ENCODE peak calls at places on chromosomes 7 and 10, in four cellular contexts. S is thyroid gland, A is GM12878, O is suprapubic skin. V is an unnamed sample.

GRCh38 chr7:151000886-151001495 is 10.2 kb downstream of the NOS3 start:
- DNase-seq in A (no peak), O (no peak), S (no peak), V (no peak)

GRCh38 chr7:98619450-98620321 is 2.6 kb downstream of the NPTX2 start:
- DNase-seq in S (no peak), O (no peak), A (no peak), V (peak)

GRCh38 chr10:63700209-63700934 is 179.2 kb downstream of the REEP3 start:
- DNase-seq in S (no peak), A (no peak), O (no peak), V (peak)

GRCh38 chr7:128697301-128697905 is 25.3 kb downstream of the GARIN1A start:
- DNase-seq in A (no peak), S (peak), O (no peak), V (no peak)

GRCh38 chr10:132514841-132515521 is 22.6 kb upstream of the INPP5A start:
- DNase-seq in A (no peak), O (no peak), S (no peak), V (peak)

GRCh38 chr10:91798736-91799579 is 732 bp downstream of the TNKS2 start:
- DNase-seq in O (peak), S (peak), A (no peak), V (peak)

GRCh38 chr7:39428221-39428620 is 138.0 kb upstream of the YAE1 start:
- DNase-seq in O (no peak), A (no peak), S (no peak), V (no peak)

GRCh38 chr10:48564466-48565150 is 40.3 kb downstream of the ARHGAP22 start:
- DNase-seq in O (no peak), A (no peak), S (no peak), V (no peak)

GRCh38 chr7:130930260-130930659 is 196.3 kb upstream of the KLF14 start:
- DNase-seq in A (no peak), O (no peak), S (no peak), V (peak)

GRCh38 chr10:34813626-34814227 is 1.4 kb downstream of the PARD3 start:
- DNase-seq in O (no peak), A (no peak), S (peak), V (peak)

GRCh38 chr7:63899691-63900393 is 98.8 kb upstream of the ZNF722 start:
- DNase-seq in A (no peak), O (no peak), S (peak), V (peak)

GRCh38 chr7:22647451-22648257 is 79.3 kb upstream of the IL6 start:
- DNase-seq in A (no peak), S (no peak), O (no peak), V (no peak)

GRCh38 chr7:3005257-3005656 is 38.4 kb downstream of the CARD11 start:
- DNase-seq in S (no peak), A (no peak), O (no peak), V (no peak)

GRCh38 chr10:51700228-51700835 is 937 bp upstream of the CSTF2T start:
- DNase-seq in A (no peak), S (peak), O (no peak), V (peak)

GRCh38 chr10:124217906-124218769 is 124.7 kb upstream of the CHST15 start:
- DNase-seq in A (no peak), O (no peak), S (no peak), V (no peak)

GRCh38 chr7:7175075-7175695 is 7.2 kb upstream of the C1GALT1 start:
- DNase-seq in A (no peak), S (no peak), O (no peak), V (no peak)

GRCh38 chr10:96585726-96586418 is 940 bp downstream of the TM9SF3 start:
- DNase-seq in A (no peak), S (no peak), O (no peak), V (no peak)

GRCh38 chr7:46515844-46516590 is 594.9 kb upstream of the IGFBP3 start:
- DNase-seq in A (no peak), S (peak), O (no peak), V (no peak)

GRCh38 chr7:95718556-95719410 is 53.6 kb upstream of the DYNC1I1 start:
- DNase-seq in S (no peak), O (no peak), A (no peak), V (no peak)

GRCh38 chr7:20330797-20331230 is at the start of gene ITGB8:
- DNase-seq in O (peak), A (no peak), S (peak), V (peak)

GRCh38 chr7:134826105-134826504 is 46.7 kb downstream of the CALD1 start:
- DNase-seq in A (no peak), S (no peak), O (no peak), V (no peak)

GRCh38 chr7:16484453-16485158 is 19.1 kb upstream of the SOSTDC1 start:
- DNase-seq in O (no peak), A (no peak), S (no peak), V (no peak)

GRCh38 chr10:59283456-59284082 is 78.8 kb downstream of the FAM13C start:
- DNase-seq in S (no peak), O (no peak), A (no peak), V (no peak)

GRCh38 chr10:6843477-6843876 is 263.4 kb upstream of the PRKCQ start:
- DNase-seq in S (no peak), O (no peak), A (peak), V (no peak)

GRCh38 chr7:113831509-113831908 is 87.3 kb downstream of the PPP1R3A start:
- DNase-seq in S (no peak), A (no peak), O (no peak), V (no peak)

GRCh38 chr10:97127507-97127906 is 58.3 kb downstream of the SLIT1 start:
- DNase-seq in S (no peak), O (no peak), A (no peak), V (no peak)

DNA sequence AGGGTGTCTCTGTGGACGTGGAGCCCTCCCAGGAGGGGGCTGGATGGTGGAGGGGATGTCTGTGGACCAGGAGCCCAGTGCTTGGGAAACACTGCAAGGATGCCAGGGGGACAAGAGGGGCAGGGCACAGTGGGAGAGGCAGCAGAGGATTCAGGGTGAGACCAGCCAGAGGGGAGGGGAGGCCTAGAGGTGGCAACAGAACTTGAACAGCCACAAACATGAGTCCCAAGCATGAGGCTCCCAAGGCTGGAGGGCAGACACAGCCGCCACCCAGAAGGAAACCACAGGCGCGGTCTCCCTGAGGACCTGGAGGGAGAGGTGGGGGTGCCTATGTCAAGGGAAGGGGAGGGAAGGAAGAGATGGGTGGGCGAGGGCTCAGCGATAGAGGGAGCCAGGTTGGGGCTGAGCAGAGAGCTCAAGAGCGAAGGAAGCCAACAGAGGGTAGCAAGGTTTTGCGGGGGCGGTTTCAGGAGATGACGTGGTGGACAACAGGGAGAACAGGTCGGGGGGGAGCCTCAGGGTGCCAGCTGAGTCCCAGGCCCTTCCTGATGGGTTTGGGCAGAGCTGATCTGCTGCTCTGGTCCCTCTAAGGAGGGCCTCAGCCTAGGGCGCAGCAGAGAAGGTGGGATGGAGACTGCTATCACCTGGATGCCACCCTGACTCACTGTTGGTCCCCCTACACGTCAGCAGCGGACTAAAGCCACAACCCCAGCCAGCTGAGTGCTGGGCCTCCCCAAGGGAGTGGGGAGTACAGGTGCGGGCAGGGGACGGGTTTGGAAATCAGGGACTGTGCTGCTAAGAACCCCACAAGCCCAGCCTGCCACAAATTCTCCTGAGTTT is 6.7 kb upstream of the PILRA start:
- DNase-seq in O (no peak), S (no peak), A (peak), V (no peak)
- TF ChIP-seq POLR2A in O (no peak), S (no peak), A (peak), V (no peak)

GRCh38 chr7:148883233-148884048 is 650 bp downstream of the EZH2 start:
- DNase-seq in A (no peak), S (peak), O (peak), V (peak)
- TF ChIP-seq POLR2A in A (no peak), S (no peak), O (no peak), V (no peak)

DNA sequence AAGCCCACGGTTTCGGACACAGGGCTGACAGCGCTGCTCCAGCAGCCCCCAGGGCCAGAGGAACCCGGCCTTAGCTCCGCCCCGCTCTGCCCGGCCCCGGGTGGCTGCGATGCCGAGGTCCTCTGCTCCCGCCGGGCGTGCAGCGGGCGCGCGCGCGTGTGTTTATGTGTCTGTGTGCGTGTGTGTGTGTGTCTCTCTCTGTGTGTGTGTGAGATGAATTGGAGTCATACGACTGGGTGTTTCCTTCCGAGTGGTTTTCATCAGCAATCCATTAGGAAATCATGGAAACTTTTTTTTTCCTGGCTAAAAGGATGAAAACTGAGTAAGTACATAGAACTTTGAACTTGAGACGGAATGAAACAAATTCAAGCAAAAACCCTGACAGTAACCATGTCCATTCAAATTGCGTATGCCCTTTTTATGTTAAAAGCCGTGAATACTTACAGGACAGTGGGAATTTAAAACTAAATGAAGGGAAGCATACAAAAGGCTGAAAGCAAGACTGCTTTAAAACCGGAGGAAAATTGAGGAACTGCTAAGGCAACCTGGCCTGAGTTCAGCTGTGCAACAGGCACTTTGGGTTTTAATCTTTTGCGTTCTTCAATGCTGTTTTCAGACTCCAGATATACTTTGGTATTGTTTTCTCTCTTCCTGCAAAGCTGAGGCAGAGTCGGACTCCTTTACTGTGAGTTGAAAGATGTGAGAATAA is at the start of gene CPED1:
- DNase-seq in A (no peak), S (peak), O (peak), V (peak)
- TF ChIP-seq POLR2A in A (no peak), S (peak), O (peak), V (peak)

GRCh38 chr10:78688945-78689935 is 379.5 kb upstream of the ZMIZ1 start:
- DNase-seq in S (peak), A (no peak), O (no peak), V (no peak)
- TF ChIP-seq POLR2A in S (no peak), A (no peak), O (no peak), V (no peak)

GRCh38 chr10:44287408-44287807 is 97.5 kb downstream of the CXCL12 start:
- DNase-seq in S (no peak), O (no peak), A (no peak), V (no peak)

GRCh38 chr10:44282606-44283300 is 102.1 kb downstream of the CXCL12 start:
- DNase-seq in O (no peak), S (no peak), A (no peak), V (no peak)

GRCh38 chr10:44281662-44282061 is 103.2 kb downstream of the CXCL12 start:
- DNase-seq in O (no peak), A (no peak), S (no peak), V (no peak)

GRCh38 chr10:44281089-44281613 is 103.7 kb downstream of the CXCL12 start:
- DNase-seq in A (no peak), S (peak), O (no peak), V (no peak)

DNA sequence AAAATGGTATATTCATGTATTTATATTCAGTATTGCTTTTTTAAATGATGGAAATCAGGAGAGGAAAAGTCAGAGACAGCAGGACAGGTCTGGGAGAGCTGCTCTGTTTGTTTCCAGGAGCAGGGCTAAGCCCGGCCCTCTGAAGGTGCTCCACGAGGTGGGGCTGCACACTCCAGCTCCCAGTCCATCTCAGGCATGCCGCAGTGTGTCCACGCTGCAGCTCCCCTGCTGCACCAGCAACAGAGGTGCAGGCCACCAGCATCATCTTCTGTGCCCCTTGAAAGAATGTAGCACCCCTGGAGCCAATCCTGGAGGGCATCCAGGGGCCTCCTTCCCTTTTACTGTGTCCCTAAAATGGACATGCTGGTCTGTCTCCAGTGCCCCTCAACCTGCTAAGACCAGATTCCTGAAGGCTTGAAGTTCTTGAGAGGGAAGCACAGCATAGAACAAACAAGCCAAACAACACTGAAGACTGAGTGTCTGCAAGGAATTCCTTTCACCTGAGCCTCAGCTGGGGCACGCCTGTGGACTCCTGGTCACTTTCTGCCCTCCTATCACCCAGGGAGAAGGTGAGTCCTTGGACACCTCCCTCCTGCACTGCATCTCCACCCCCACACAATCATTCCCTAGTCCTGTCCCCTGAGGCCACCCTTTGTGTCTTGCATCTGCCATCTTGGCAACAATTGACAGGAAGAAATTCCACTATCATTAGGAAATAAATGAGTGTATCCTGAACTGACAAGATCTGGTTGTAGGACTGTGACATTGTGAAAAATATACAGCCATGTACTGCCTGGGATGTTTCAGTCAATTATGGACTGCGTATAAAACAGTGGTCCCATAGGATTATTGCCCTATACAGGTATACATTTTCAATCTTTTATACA is 100.5 kb downstream of the CXCL12 start:
- DNase-seq in S (no peak), O (no peak), A (no peak), V (no peak)
- TF ChIP-seq POLR2A in S (no peak), O (no peak), A (no peak), V (no peak)

DNA sequence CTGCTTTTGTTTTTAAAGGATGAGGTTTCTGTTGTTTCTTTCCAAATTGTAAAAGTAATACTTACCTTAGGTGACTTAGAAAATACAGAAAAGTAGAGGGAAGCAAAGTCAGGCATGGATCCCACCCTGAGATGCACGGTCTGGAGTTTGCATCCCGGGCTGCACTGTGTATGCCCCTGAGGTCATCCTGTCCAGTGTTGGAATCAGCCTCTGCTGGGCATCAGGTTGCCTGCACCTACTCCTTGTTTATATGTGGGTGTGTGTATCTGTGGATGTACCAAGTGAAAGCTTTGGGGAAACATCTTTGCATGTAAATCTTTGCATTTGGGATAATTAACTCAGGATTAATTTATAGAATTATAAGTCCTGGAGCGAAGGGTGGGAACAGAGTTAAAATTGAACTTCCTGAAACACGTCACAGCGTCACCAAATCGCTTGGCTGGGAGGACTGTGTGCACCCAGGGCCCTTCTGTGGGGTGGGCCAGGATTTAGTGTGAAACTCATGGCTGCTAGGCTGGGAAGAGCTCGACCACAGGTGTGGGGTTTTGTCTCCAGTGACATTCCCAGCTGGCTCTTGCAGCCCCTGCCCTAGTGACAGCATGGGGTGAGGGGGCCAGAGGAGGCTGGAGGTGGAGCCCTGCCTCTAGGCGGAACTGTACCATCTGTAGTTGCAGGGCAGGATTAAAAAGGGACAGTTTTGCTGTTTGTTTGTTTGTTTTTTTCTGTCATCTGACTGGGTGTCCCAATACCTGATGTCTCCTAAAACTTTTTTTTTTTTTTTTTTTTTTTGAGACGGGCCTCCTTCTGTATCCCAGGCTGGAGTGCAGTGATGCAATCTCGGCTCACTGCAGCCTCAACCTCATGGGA is 28.0 kb downstream of the GTF2IRD1 start:
- DNase-seq in S (no peak), O (no peak), A (no peak), V (no peak)
- TF ChIP-seq POLR2A in S (no peak), O (no peak), A (no peak), V (no peak)

GRCh38 chr10:22003111-22003963 is at the start of gene DNAJC1:
- DNase-seq in O (peak), A (peak), S (peak), V (peak)

GRCh38 chr10:22005763-22006162 is 2.2 kb upstream of the DNAJC1 start:
- DNase-seq in S (no peak), O (no peak), A (no peak), V (no peak)

GRCh38 chr10:22002531-22003110 is 909 bp downstream of the DNAJC1 start:
- DNase-seq in A (no peak), O (no peak), S (no peak), V (no peak)

GRCh38 chr10:22006379-22006884 is 2.9 kb upstream of the DNAJC1 start:
- DNase-seq in A (no peak), O (no peak), S (no peak), V (no peak)

GRCh38 chr10:22003964-22004281 is 393 bp upstream of the DNAJC1 start:
- DNase-seq in S (no peak), O (no peak), A (no peak), V (no peak)
- TF ChIP-seq POLR2A in S (no peak), O (no peak), A (no peak), V (no peak)

GRCh38 chr7:55963584-55964168 is 709 bp upstream of the NIPSNAP2 start:
- DNase-seq in S (no peak), O (no peak), A (no peak), V (no peak)

GRCh38 chr7:55964261-55964801 is at the start of gene NIPSNAP2:
- DNase-seq in A (no peak), O (peak), S (peak), V (no peak)

GRCh38 chr7:55965805-55966421 is 1.5 kb downstream of the NIPSNAP2 start:
- DNase-seq in A (no peak), O (no peak), S (peak), V (peak)

GRCh38 chr7:55966851-55967250 is 2.5 kb downstream of the NIPSNAP2 start:
- DNase-seq in S (no peak), A (no peak), O (no peak), V (no peak)

DNA sequence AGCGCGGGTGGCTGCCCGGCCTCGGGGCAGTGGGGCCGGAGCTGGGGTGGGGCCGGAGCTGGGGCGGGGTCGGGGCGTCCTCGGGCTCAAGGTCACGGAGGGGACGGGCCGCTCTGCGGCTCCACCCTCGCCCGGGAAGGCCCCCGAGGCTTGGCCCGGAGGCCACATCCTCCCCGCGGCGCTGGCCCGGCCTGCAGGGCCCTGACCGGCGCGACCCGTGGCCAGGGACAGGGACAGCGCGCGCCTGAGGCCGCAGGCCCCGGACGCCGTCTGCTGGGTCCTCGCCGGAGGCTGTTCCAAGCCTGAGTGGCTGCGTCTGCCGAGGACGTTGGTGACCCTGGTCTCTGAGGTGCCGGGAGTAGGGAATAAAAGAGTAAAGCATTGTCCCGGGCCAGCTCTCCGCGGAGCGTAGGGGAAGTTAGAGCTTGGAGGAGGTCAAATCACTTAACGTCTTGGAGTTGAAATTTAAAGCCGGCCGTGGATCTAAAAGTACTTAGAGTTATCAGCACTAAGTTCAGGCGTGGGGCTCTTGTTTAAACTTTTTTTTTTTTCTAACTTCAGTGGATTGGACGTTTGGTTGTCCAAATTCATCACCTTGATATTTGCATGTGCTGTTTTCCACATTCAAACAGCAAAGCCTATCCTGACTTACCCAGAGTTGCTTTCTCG is 551 bp downstream of the NIPSNAP2 start:
- DNase-seq in A (no peak), S (peak), O (peak), V (peak)
- TF ChIP-seq POLR2A in A (peak), S (peak), O (no peak), V (peak)